ENCODE peak calls at places on chromosome 1, in six cellular contexts. One of them, this sample, is unnamed.

GRCh38 chr1:195831789-195832188 is 776.5 kb downstream of the KCNT2 start:
- DNase-seq in T-helper 2 cell: no peak
- DNase-seq in transverse colon: no peak
- DNase-seq in iris pigment epithelial cell: no peak
- DNase-seq in kidney tubule cell: no peak
- DNase-seq in GM13977: no peak
- DNase-seq in this sample: no peak

GRCh38 chr1:214002472-214002871 is 14.7 kb downstream of the PROX1 start:
- DNase-seq in T-helper 2 cell: no peak
- DNase-seq in kidney tubule cell: peak; percentile 22
- DNase-seq in iris pigment epithelial cell: peak; percentile 78
- DNase-seq in GM13977: no peak
- DNase-seq in transverse colon: no peak
- DNase-seq in this sample: no peak

GRCh38 chr1:79323240-79324025 is 316.9 kb upstream of the ADGRL4 start:
- DNase-seq in iris pigment epithelial cell: peak; percentile 98
- DNase-seq in T-helper 2 cell: no peak
- DNase-seq in GM13977: no peak
- DNase-seq in transverse colon: no peak
- DNase-seq in kidney tubule cell: peak; percentile 97
- DNase-seq in this sample: no peak

GRCh38 chr1:118204106-118204505 is 19.1 kb upstream of the SPAG17 start:
- DNase-seq in kidney tubule cell: no peak
- DNase-seq in iris pigment epithelial cell: no peak
- DNase-seq in T-helper 2 cell: no peak
- DNase-seq in transverse colon: no peak
- DNase-seq in GM13977: no peak
- DNase-seq in this sample: no peak

GRCh38 chr1:15014521-15014920 is 139.0 kb upstream of the TMEM51 start:
- DNase-seq in transverse colon: no peak
- DNase-seq in GM13977: no peak
- DNase-seq in kidney tubule cell: no peak
- DNase-seq in T-helper 2 cell: no peak
- DNase-seq in iris pigment epithelial cell: no peak
- DNase-seq in this sample: no peak

GRCh38 chr1:6459850-6460265 is 6.1 kb downstream of the TNFRSF25 start:
- DNase-seq in kidney tubule cell: no peak
- DNase-seq in GM13977: no peak
- DNase-seq in transverse colon: no peak
- DNase-seq in iris pigment epithelial cell: no peak
- DNase-seq in T-helper 2 cell: peak; percentile 55
- DNase-seq in this sample: peak; percentile 64

GRCh38 chr1:246418565-246419312 is 88.3 kb downstream of the SMYD3 start:
- DNase-seq in GM13977: no peak
- DNase-seq in T-helper 2 cell: no peak
- DNase-seq in iris pigment epithelial cell: no peak
- DNase-seq in transverse colon: no peak
- DNase-seq in kidney tubule cell: no peak
- DNase-seq in this sample: no peak

GRCh38 chr1:107965112-107965991 is at the start of gene VAV3:
- DNase-seq in transverse colon: peak; percentile 56
- DNase-seq in GM13977: peak; percentile 81
- DNase-seq in T-helper 2 cell: peak; percentile 7
- DNase-seq in kidney tubule cell: peak; percentile 81
- DNase-seq in iris pigment epithelial cell: peak; percentile 58
- DNase-seq in this sample: peak; percentile 29

GRCh38 chr1:64515427-64515826 is 45.5 kb downstream of the CACHD1 start:
- DNase-seq in GM13977: no peak
- DNase-seq in iris pigment epithelial cell: peak; percentile 92
- DNase-seq in transverse colon: peak; percentile 44
- DNase-seq in T-helper 2 cell: no peak
- DNase-seq in kidney tubule cell: no peak
- DNase-seq in this sample: no peak

GRCh38 chr1:110170726-110171125 is 20.4 kb downstream of the SLC6A17 start:
- DNase-seq in transverse colon: no peak
- DNase-seq in kidney tubule cell: no peak
- DNase-seq in T-helper 2 cell: no peak
- DNase-seq in GM13977: no peak
- DNase-seq in iris pigment epithelial cell: no peak
- DNase-seq in this sample: no peak

GRCh38 chr1:228314658-228315483 is 91.8 kb downstream of the TRIM11 start:
- DNase-seq in kidney tubule cell: no peak
- DNase-seq in T-helper 2 cell: no peak
- DNase-seq in GM13977: no peak
- DNase-seq in transverse colon: no peak
- DNase-seq in iris pigment epithelial cell: no peak
- DNase-seq in this sample: no peak

GRCh38 chr1:180269848-180270766 is 40.0 kb downstream of the LHX4 start:
- DNase-seq in transverse colon: peak; percentile 80
- DNase-seq in kidney tubule cell: peak; percentile 34
- DNase-seq in T-helper 2 cell: no peak
- DNase-seq in GM13977: no peak
- DNase-seq in iris pigment epithelial cell: peak; percentile 17
- DNase-seq in this sample: no peak

GRCh38 chr1:91790296-91790851 is 95.6 kb downstream of the TGFBR3 start:
- DNase-seq in kidney tubule cell: no peak
- DNase-seq in T-helper 2 cell: no peak
- DNase-seq in GM13977: no peak
- DNase-seq in iris pigment epithelial cell: no peak
- DNase-seq in transverse colon: no peak
- DNase-seq in this sample: no peak

GRCh38 chr1:52190500-52191252 is 48.8 kb downstream of the ZFYVE9 start:
- DNase-seq in kidney tubule cell: no peak
- DNase-seq in GM13977: no peak
- DNase-seq in iris pigment epithelial cell: no peak
- DNase-seq in transverse colon: no peak
- DNase-seq in T-helper 2 cell: no peak
- DNase-seq in this sample: no peak

GRCh38 chr1:187689137-187689536 is 860.4 kb downstream of the PLA2G4A start:
- DNase-seq in iris pigment epithelial cell: peak; percentile 86
- DNase-seq in T-helper 2 cell: no peak
- DNase-seq in kidney tubule cell: no peak
- DNase-seq in transverse colon: no peak
- DNase-seq in GM13977: no peak
- DNase-seq in this sample: no peak

GRCh38 chr1:37890378-37891014 is 31.1 kb upstream of the MTF1 start:
- DNase-seq in transverse colon: no peak
- DNase-seq in kidney tubule cell: peak; percentile 59
- DNase-seq in GM13977: peak; percentile 59
- DNase-seq in T-helper 2 cell: no peak
- DNase-seq in iris pigment epithelial cell: peak; percentile 61
- DNase-seq in this sample: peak; percentile 6

GRCh38 chr1:36752891-36753361 is 270.2 kb upstream of the CSF3R start:
- DNase-seq in kidney tubule cell: peak; percentile 13
- DNase-seq in iris pigment epithelial cell: no peak
- DNase-seq in GM13977: no peak
- DNase-seq in T-helper 2 cell: no peak
- DNase-seq in transverse colon: no peak
- DNase-seq in this sample: no peak

GRCh38 chr1:110060034-110060661 is 10.3 kb downstream of the ALX3 start:
- DNase-seq in iris pigment epithelial cell: no peak
- DNase-seq in GM13977: peak; percentile 67
- DNase-seq in T-helper 2 cell: peak; percentile 62
- DNase-seq in transverse colon: peak; percentile 59
- DNase-seq in kidney tubule cell: peak; percentile 53
- DNase-seq in this sample: peak; percentile 74

GRCh38 chr1:12696658-12697057 is 19.3 kb upstream of the AADACL3 start:
- DNase-seq in T-helper 2 cell: no peak
- DNase-seq in transverse colon: no peak
- DNase-seq in iris pigment epithelial cell: no peak
- DNase-seq in kidney tubule cell: no peak
- DNase-seq in GM13977: no peak
- DNase-seq in this sample: no peak